ENCODE peak calls at places on chromosomes 16 and 17, in nine cellular contexts. F is PC-9, H is gastrocnemius medialis, W is osteocyte, L is mammary epithelial cell, B is breast epithelium, V is fibroblast of pulmonary artery, T is HL-60, C is tibial nerve. I is an unnamed sample.

GRCh38 chr16:85238233-85238647 is 126.0 kb upstream of the CIBAR2 start:
- DNase-seq in V (peak), B (peak), T (no peak), L (no peak), F (no peak), C (peak), H (no peak), W (peak), I (peak)

GRCh38 chr16:80804451-80805383 is at the start of gene CDYL2:
- DNase-seq in L (no peak), C (no peak), V (peak), B (no peak), W (no peak), F (no peak), T (no peak), H (no peak), I (peak)

GRCh38 chr16:22372882-22373661 is 1.3 kb downstream of the CDR2 start:
- DNase-seq in V (no peak), W (no peak), L (no peak), C (no peak), F (no peak), H (no peak), B (no peak), T (no peak), I (no peak)

GRCh38 chr17:74920306-74920620 is 2.8 kb downstream of the USH1G start:
- DNase-seq in T (no peak), V (no peak), H (no peak), F (no peak), L (no peak), W (no peak), C (no peak), B (no peak), I (no peak)

GRCh38 chr16:53892155-53892554 is 188.2 kb downstream of the FTO start:
- DNase-seq in V (peak), W (no peak), L (peak), C (peak), B (peak), T (peak), F (peak), H (no peak), I (peak)

GRCh38 chr17:1504866-1505265 is 11.5 kb downstream of the INPP5K start:
- DNase-seq in L (no peak), T (no peak), H (no peak), B (no peak), C (no peak), V (no peak), W (no peak), F (no peak), I (no peak)

GRCh38 chr17:40564883-40565744 is at the start of gene CCR7:
- DNase-seq in C (no peak), F (no peak), V (no peak), T (no peak), L (no peak), B (no peak), H (no peak), W (peak), I (no peak)

GRCh38 chr16:66289051-66289680 is 77.3 kb upstream of the CDH5 start:
- DNase-seq in L (no peak), H (no peak), B (no peak), F (no peak), W (peak), T (no peak), V (no peak), C (no peak), I (no peak)

GRCh38 chr16:25691519-25692091 is at the start of gene HS3ST4:
- DNase-seq in T (no peak), W (no peak), H (no peak), B (no peak), L (no peak), C (no peak), V (no peak), F (no peak), I (no peak)

GRCh38 chr17:1137465-1137894 is 42.3 kb downstream of the ABR start:
- DNase-seq in V (peak), F (no peak), L (no peak), W (no peak), B (no peak), H (no peak), C (no peak), T (no peak), I (no peak)

GRCh38 chr16:31505483-31505882 is 2.7 kb downstream of the RUSF1 start:
- DNase-seq in V (no peak), L (no peak), T (peak), B (no peak), H (no peak), C (no peak), F (no peak), W (no peak), I (no peak)

GRCh38 chr17:1467258-1467657 is 11.2 kb upstream of the CRK start:
- DNase-seq in V (no peak), C (no peak), B (no peak), L (no peak), F (no peak), W (no peak), T (no peak), H (no peak), I (no peak)

GRCh38 chr17:31486351-31487062 is 95.0 kb downstream of the RAB11FIP4 start:
- DNase-seq in C (no peak), B (no peak), W (no peak), T (peak), H (no peak), V (no peak), F (no peak), L (no peak), I (no peak)

GRCh38 chr17:39139137-39139516 is 12.3 kb downstream of the PLXDC1 start:
- DNase-seq in H (no peak), V (peak), F (peak), W (no peak), T (no peak), B (no peak), L (peak), C (no peak), I (no peak)

GRCh38 chr17:2684549-2684948 is 27.0 kb downstream of the CLUH start:
- DNase-seq in B (no peak), W (peak), V (no peak), C (no peak), T (no peak), H (no peak), L (no peak), F (no peak), I (no peak)

GRCh38 chr17:2837147-2837561 is 40.9 kb downstream of the RAP1GAP2 start:
- DNase-seq in B (no peak), C (no peak), L (no peak), T (no peak), V (no peak), F (no peak), H (no peak), W (no peak), I (no peak)

GRCh38 chr17:49404371-49404770 is 10.3 kb downstream of the PHB1 start:
- DNase-seq in C (no peak), H (no peak), W (no peak), L (no peak), V (no peak), F (no peak), B (no peak), T (peak), I (no peak)

GRCh38 chr16:83315271-83315670 is 492.5 kb upstream of the HSBP1 start:
- DNase-seq in W (no peak), F (no peak), T (no peak), V (no peak), B (no peak), H (no peak), L (no peak), C (no peak), I (no peak)

GRCh38 chr16:61797296-61797695 is 238.9 kb downstream of the CDH8 start:
- DNase-seq in V (peak), F (no peak), B (no peak), T (no peak), C (no peak), W (no peak), H (no peak), L (no peak), I (no peak)

GRCh38 chr17:12290207-12290606 is 269.5 kb downstream of the MAP2K4 start:
- DNase-seq in H (no peak), V (no peak), T (no peak), L (no peak), C (no peak), W (no peak), B (no peak), F (no peak), I (no peak)

GRCh38 chr16:74608944-74609343 is 2.0 kb upstream of the GLG1 start:
- DNase-seq in W (no peak), T (peak), H (no peak), L (no peak), F (no peak), V (no peak), C (no peak), B (no peak), I (no peak)

GRCh38 chr17:72682597-72682996 is 409.9 kb downstream of the SLC39A11 start:
- DNase-seq in T (no peak), F (no peak), H (no peak), V (no peak), B (no peak), C (no peak), L (no peak), W (no peak), I (no peak)

GRCh38 chr17:80785477-80786178 is 206.0 kb upstream of the CHMP6 start:
- DNase-seq in C (no peak), L (no peak), W (no peak), F (no peak), H (no peak), V (no peak), T (no peak), B (no peak), I (no peak)

GRCh38 chr17:65115721-65116312 is 21.4 kb upstream of the RGS9 start:
- DNase-seq in V (no peak), B (no peak), W (no peak), H (no peak), F (no peak), C (no peak), T (no peak), L (no peak), I (no peak)

GRCh38 chr17:40518401-40519088 is 17.1 kb upstream of the TNS4 start:
- DNase-seq in V (no peak), H (no peak), L (peak), C (no peak), T (no peak), F (peak), W (no peak), B (no peak), I (no peak)

GRCh38 chr16:84227548-84227947 is 12.3 kb downstream of the KCNG4 start:
- DNase-seq in B (no peak), T (no peak), L (no peak), F (no peak), W (no peak), V (no peak), H (no peak), C (no peak), I (no peak)

GRCh38 chr17:22266231-22266630 is 573.9 kb downstream of the KCNJ18 start:
- DNase-seq in B (no peak), W (peak), V (no peak), F (peak), H (no peak), C (no peak), L (no peak), T (no peak), I (no peak)

GRCh38 chr17:7632492-7632894 is 2.6 kb downstream of the SHBG start:
- DNase-seq in L (peak), T (no peak), H (no peak), C (no peak), F (peak), V (peak), W (no peak), B (no peak), I (no peak)

GRCh38 chr17:66494023-66494803 is 191.8 kb downstream of the PRKCA start:
- DNase-seq in W (no peak), H (no peak), L (peak), C (no peak), V (peak), B (no peak), T (peak), F (no peak), I (no peak)

GRCh38 chr16:24035127-24035842 is 199.5 kb downstream of the PRKCB start:
- DNase-seq in V (no peak), F (no peak), L (no peak), B (no peak), T (no peak), H (no peak), W (no peak), C (no peak), I (no peak)

GRCh38 chr16:72099377-72099818 is 5.8 kb downstream of the DHX38 start:
- DNase-seq in T (peak), C (peak), B (no peak), V (peak), W (no peak), H (no peak), L (peak), F (peak), I (no peak)

GRCh38 chr17:16942141-16943031 is 29.5 kb downstream of the TNFRSF13B start:
- DNase-seq in C (no peak), F (no peak), H (no peak), T (no peak), B (no peak), L (no peak), W (peak), V (no peak), I (no peak)

GRCh38 chr16:11668590-11669379 is 530 bp downstream of the SNN start:
- DNase-seq in C (no peak), F (no peak), W (no peak), H (no peak), T (no peak), V (no peak), B (no peak), L (no peak), I (peak)

GRCh38 chr17:41048441-41048840 is 1.3 kb upstream of the KRTAP2-1 start:
- DNase-seq in C (no peak), T (no peak), H (no peak), L (no peak), F (peak), W (no peak), V (no peak), B (no peak), I (no peak)

GRCh38 chr17:55435408-55435807 is 13.8 kb upstream of the MMD start:
- DNase-seq in H (no peak), F (no peak), C (no peak), V (no peak), W (no peak), T (no peak), L (no peak), B (no peak), I (no peak)

GRCh38 chr17:66458782-66459181 is 156.4 kb downstream of the PRKCA start:
- DNase-seq in W (no peak), F (no peak), H (no peak), C (no peak), L (no peak), B (no peak), T (no peak), V (no peak), I (no peak)

GRCh38 chr16:4261557-4262172 is 11.2 kb downstream of the TFAP4 start:
- DNase-seq in W (peak), B (no peak), C (no peak), L (no peak), H (no peak), V (peak), F (no peak), T (peak), I (no peak)

GRCh38 chr16:69381231-69381630 is 4.6 kb downstream of the TERF2 start:
- DNase-seq in C (no peak), T (no peak), F (no peak), L (no peak), H (no peak), B (peak), W (no peak), V (peak), I (no peak)

GRCh38 chr17:39195568-39196160 is 1.8 kb downstream of the CACNB1 start:
- DNase-seq in H (no peak), T (no peak), B (no peak), W (no peak), C (no peak), L (peak), F (peak), V (no peak), I (no peak)

GRCh38 chr16:73563709-73564108 is 515.8 kb upstream of the ZFHX3 start:
- DNase-seq in F (no peak), T (no peak), C (no peak), H (no peak), W (no peak), L (no peak), B (no peak), V (no peak), I (no peak)

GRCh38 chr16:73565925-73566324 is 518.0 kb upstream of the ZFHX3 start:
- DNase-seq in W (no peak), C (no peak), V (no peak), T (no peak), H (no peak), F (no peak), B (no peak), L (no peak), I (no peak)

GRCh38 chr16:73569266-73569665 is 521.3 kb upstream of the ZFHX3 start:
- DNase-seq in C (no peak), H (no peak), L (no peak), B (no peak), V (no peak), F (no peak), W (no peak), T (no peak), I (no peak)

GRCh38 chr16:73568769-73569168 is 520.8 kb upstream of the ZFHX3 start:
- DNase-seq in T (no peak), H (no peak), F (no peak), C (no peak), L (no peak), V (no peak), W (no peak), B (no peak), I (no peak)

GRCh38 chr16:73565263-73565662 is 517.3 kb upstream of the ZFHX3 start:
- DNase-seq in F (no peak), C (no peak), W (no peak), V (no peak), H (no peak), B (no peak), T (no peak), L (no peak), I (no peak)
- TF ChIP-seq CTCF in F (peak), C (no peak), W (peak), V (no peak), H (peak), B (no peak), T (no peak), L (no peak), I (no peak)

GRCh38 chr17:79595956-79596355 is 14.9 kb downstream of the RBFOX3 start:
- DNase-seq in F (no peak), W (no peak), H (no peak), L (no peak), T (no peak), C (no peak), B (no peak), V (no peak), I (no peak)
- TF ChIP-seq CTCF in F (no peak), W (no peak), H (no peak), L (no peak), T (no peak), C (no peak), B (no peak), V (no peak), I (no peak)

GRCh38 chr17:28744802-28745051 is 916 bp downstream of the TRAF4 start:
- DNase-seq in T (no peak), L (no peak), B (no peak), V (no peak), C (no peak), H (no peak), W (no peak), F (no peak), I (no peak)

GRCh38 chr17:28745052-28745776 is 1.4 kb downstream of the TRAF4 start:
- DNase-seq in F (no peak), L (peak), W (peak), T (no peak), H (no peak), V (peak), C (peak), B (peak), I (peak)

GRCh38 chr17:28744104-28744801 is 442 bp downstream of the TRAF4 start:
- DNase-seq in C (peak), L (peak), B (peak), W (peak), V (peak), F (peak), H (no peak), T (no peak), I (peak)

GRCh38 chr17:28741358-28742349 is 2.2 kb upstream of the TRAF4 start:
- DNase-seq in T (peak), C (no peak), V (no peak), W (no peak), F (no peak), B (no peak), H (no peak), L (no peak), I (no peak)

GRCh38 chr17:28743243-28744103 is at the start of gene TRAF4:
- DNase-seq in T (peak), V (peak), B (peak), H (no peak), F (peak), C (peak), L (peak), W (peak), I (peak)
- TF ChIP-seq CTCF in T (no peak), V (no peak), B (peak), H (peak), F (peak), C (peak), L (no peak), W (peak), I (no peak)

DNA sequence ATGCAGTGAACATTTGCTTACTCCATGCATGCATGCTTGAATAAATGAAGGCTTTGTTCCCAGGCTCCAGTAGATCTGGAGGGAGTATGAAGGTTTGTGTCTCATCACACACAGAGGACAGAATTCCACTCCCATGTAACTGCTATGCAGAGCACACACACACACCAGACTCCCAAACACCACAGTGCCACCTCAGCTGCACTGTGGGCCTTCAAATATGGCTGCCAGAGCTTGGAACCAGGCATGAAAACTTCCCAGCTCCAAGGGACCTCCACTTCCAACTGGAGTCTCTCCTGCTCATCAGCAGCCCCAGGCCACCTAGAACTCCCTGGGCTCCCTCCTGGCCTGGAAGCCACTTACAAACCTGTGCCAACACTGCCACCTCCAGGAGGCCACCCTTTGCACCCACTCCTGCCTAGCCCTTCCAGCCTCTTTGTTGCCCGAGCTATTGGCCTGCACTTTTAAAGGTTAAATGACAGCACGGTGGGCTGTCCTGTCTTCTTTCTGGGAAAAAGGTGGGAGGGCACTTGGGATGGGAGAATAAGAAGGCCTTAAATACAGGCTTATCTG is 151.2 kb downstream of the ZNF423 start:
- DNase-seq in F (no peak), L (no peak), H (no peak), T (no peak), C (no peak), B (no peak), V (no peak), W (no peak), I (no peak)
- TF ChIP-seq CTCF in F (no peak), L (no peak), H (no peak), T (no peak), C (no peak), B (no peak), V (peak), W (no peak), I (no peak)